ENCODE peak calls at places on chromosomes 13 and 19, in five cellular contexts. Y is activated CD8-positive, alpha-beta memory T cell treated with anti-CD3 and anti-CD28 coated beads for 48 hours; J is bronchial epithelial cell; D is activated CD4-positive, alpha-beta T cell treated with anti-CD3 and anti-CD28 coated beads for 24 hours; V is GM18507. S is an unnamed sample.

GRCh38 chr13:113061271-113061625 is 44.3 kb upstream of the F7 start:
- DNase-seq in Y (no peak), J (no peak), D (no peak), V (no peak), S (no peak)

GRCh38 chr19:5281588-5281987 is 59.0 kb downstream of the PTPRS start:
- DNase-seq in Y (no peak), J (no peak), D (no peak), V (no peak), S (no peak)

GRCh38 chr13:63408227-63409202 is 1992.9 kb upstream of the PCDH20 start:
- DNase-seq in Y (no peak), J (no peak), D (no peak), V (no peak), S (no peak)

GRCh38 chr13:51967482-51968446 is 43.5 kb downstream of the ATP7B start:
- DNase-seq in Y (no peak), J (no peak), D (no peak), V (no peak), S (no peak)

GRCh38 chr19:48513289-48514122 is 1.9 kb upstream of the LMTK3 start:
- DNase-seq in Y (no peak), J (peak), D (peak), V (no peak), S (peak)

GRCh38 chr19:46000497-46001246 is 5.4 kb downstream of the CCDC61 start:
- DNase-seq in Y (peak), J (peak), D (peak), V (peak), S (no peak)

GRCh38 chr13:59494151-59494550 is 669.6 kb downstream of the DIAPH3 start:
- DNase-seq in Y (no peak), J (no peak), D (no peak), V (no peak), S (no peak)

GRCh38 chr13:43107780-43108179 is 84.4 kb downstream of the DNAJC15 start:
- DNase-seq in Y (no peak), J (no peak), D (no peak), V (no peak), S (no peak)

GRCh38 chr19:14138576-14139265 is 2.3 kb upstream of the ASF1B start:
- DNase-seq in Y (no peak), J (peak), D (no peak), V (no peak), S (no peak)

GRCh38 chr19:33108161-33108560 is 23.8 kb upstream of the WDR88 start:
- DNase-seq in Y (no peak), J (no peak), D (no peak), V (no peak), S (no peak)

GRCh38 chr13:43981512-43982301 is 102.0 kb downstream of the LACC1 start:
- DNase-seq in Y (no peak), J (no peak), D (no peak), V (no peak), S (no peak)

GRCh38 chr19:275000-275399 is 16.2 kb downstream of the PLPP2 start:
- DNase-seq in Y (no peak), J (no peak), D (no peak), V (no peak), S (no peak)

GRCh38 chr19:29966594-29967249 is 24.7 kb downstream of the URI1 start:
- DNase-seq in Y (no peak), J (peak), D (no peak), V (no peak), S (no peak)

GRCh38 chr19:982567-983170 is 1.5 kb upstream of the WDR18 start:
- DNase-seq in Y (peak), J (peak), D (peak), V (peak), S (peak)

GRCh38 chr13:28623782-28624706 is 34.9 kb upstream of the POMP start:
- DNase-seq in Y (no peak), J (no peak), D (no peak), V (no peak), S (peak)

GRCh38 chr19:3097442-3097871 is 3.3 kb downstream of the GNA11 start:
- DNase-seq in Y (no peak), J (no peak), D (no peak), V (no peak), S (peak)

GRCh38 chr13:19927117-19927734 is 31.3 kb upstream of the ZMYM2 start:
- DNase-seq in Y (no peak), J (peak), D (no peak), V (no peak), S (peak)

GRCh38 chr19:46661735-46662592 is 982 bp upstream of the DACT3 start:
- DNase-seq in Y (peak), J (peak), D (peak), V (peak), S (peak)

GRCh38 chr13:94906605-94907004 is 194.3 kb upstream of the SOX21 start:
- DNase-seq in Y (no peak), J (no peak), D (no peak), V (no peak), S (no peak)

GRCh38 chr13:54449922-54450321 is 1421.3 kb downstream of the OLFM4 start:
- DNase-seq in Y (no peak), J (peak), D (no peak), V (no peak), S (no peak)

GRCh38 chr13:31409678-31410356 is 210.0 kb downstream of the B3GLCT start:
- DNase-seq in Y (no peak), J (peak), D (no peak), V (no peak), S (peak)

GRCh38 chr13:106493569-106493968 is 41.9 kb downstream of the EFNB2 start:
- DNase-seq in Y (no peak), J (no peak), D (no peak), V (peak), S (no peak)

GRCh38 chr19:46466536-46467199 is 4.7 kb downstream of the PNMA8A start:
- DNase-seq in Y (no peak), J (peak), D (no peak), V (peak), S (peak)

GRCh38 chr19:16373079-16373478 is 48.5 kb downstream of the KLF2 start:
- DNase-seq in Y (no peak), J (no peak), D (no peak), V (no peak), S (no peak)

GRCh38 chr19:927044-927706 is 1.3 kb downstream of the ARID3A start:
- DNase-seq in Y (no peak), J (no peak), D (no peak), V (no peak), S (no peak)

GRCh38 chr19:6677924-6678689 is 8.1 kb upstream of the TNFSF14 start:
- DNase-seq in Y (no peak), J (no peak), D (peak), V (no peak), S (peak)

GRCh38 chr19:35354898-35355297 is 3.4 kb upstream of the FFAR3 start:
- DNase-seq in Y (no peak), J (no peak), D (no peak), V (no peak), S (no peak)

GRCh38 chr13:109243311-109243951 is 543.0 kb downstream of the IRS2 start:
- DNase-seq in Y (no peak), J (peak), D (no peak), V (no peak), S (peak)

GRCh38 chr19:58204566-58204965 is 21.7 kb downstream of the ZNF274 start:
- DNase-seq in Y (no peak), J (no peak), D (no peak), V (no peak), S (no peak)

GRCh38 chr13:36724141-36724540 is 50.3 kb downstream of the SERTM1 start:
- DNase-seq in Y (no peak), J (no peak), D (no peak), V (no peak), S (no peak)

GRCh38 chr19:57850553-57851017 is 926 bp downstream of the ZNF587 start:
- DNase-seq in Y (no peak), J (peak), D (no peak), V (no peak), S (peak)

GRCh38 chr13:36918246-36919060 is 1.6 kb downstream of the SMAD9 start:
- DNase-seq in Y (no peak), J (no peak), D (no peak), V (no peak), S (no peak)

GRCh38 chr19:11088508-11089253 is 582 bp upstream of the LDLR start:
- DNase-seq in Y (no peak), J (no peak), D (no peak), V (no peak), S (no peak)

GRCh38 chr19:49387936-49388372 is at the start of gene KASH5:
- DNase-seq in Y (peak), J (peak), D (peak), V (peak), S (no peak)

GRCh38 chr13:23147264-23147663 is 33.5 kb upstream of the SGCG start:
- DNase-seq in Y (no peak), J (no peak), D (no peak), V (no peak), S (no peak)

GRCh38 chr13:98869408-98870090 is 108.3 kb downstream of the DOCK9 start:
- DNase-seq in Y (no peak), J (peak), D (no peak), V (no peak), S (peak)

GRCh38 chr19:58279042-58279924 is 528 bp downstream of the ZNF8 start:
- DNase-seq in Y (peak), J (peak), D (peak), V (peak), S (peak)

GRCh38 chr19:51525731-51526130 is 5.7 kb downstream of the SIGLEC6 start:
- DNase-seq in Y (no peak), J (no peak), D (no peak), V (no peak), S (no peak)

GRCh38 chr13:44396963-44397580 is 23.4 kb downstream of the SERP2 start:
- DNase-seq in Y (no peak), J (no peak), D (no peak), V (no peak), S (no peak)

GRCh38 chr13:20383058-20383457 is 142.6 kb downstream of the CRYL1 start:
- DNase-seq in Y (no peak), J (no peak), D (no peak), V (no peak), S (no peak)